ENCODE peak calls at places on chromosomes 3 and 15, in eight cellular contexts. E, P, D, M, B, N, Y and F are unnamed samples.

GRCh38 chr3:179560791-179561190 is 1.9 kb upstream of the ACTL6A start:
- DNase-seq in E (no peak), P (no peak), D (no peak), M (no peak), B (no peak), N (no peak), Y (no peak), F (no peak)

GRCh38 chr15:76439542-76439941 is 103.0 kb downstream of the ISL2 start:
- DNase-seq in E (no peak), P (no peak), D (no peak), M (no peak), B (no peak), N (no peak), Y (no peak), F (no peak)

GRCh38 chr3:67450153-67450552 is 204.3 kb downstream of the SUCLG2 start:
- DNase-seq in E (peak), P (no peak), D (no peak), M (no peak), B (no peak), N (no peak), Y (no peak), F (no peak)

GRCh38 chr3:64351713-64352595 is 126.7 kb upstream of the PRICKLE2 start:
- DNase-seq in E (peak), P (peak), D (no peak), M (peak), B (peak), N (no peak), Y (no peak), F (no peak)

GRCh38 chr3:189304465-189305341 is 132.9 kb downstream of the TPRG1 start:
- DNase-seq in E (peak), P (peak), D (peak), M (peak), B (no peak), N (no peak), Y (no peak), F (no peak)

GRCh38 chr3:49357466-49358216 is 512 bp downstream of the GPX1 start:
- DNase-seq in E (peak), P (peak), D (peak), M (peak), B (peak), N (peak), Y (peak), F (no peak)

GRCh38 chr3:12993623-12994356 is 79.4 kb downstream of the IQSEC1 start:
- DNase-seq in E (peak), P (no peak), D (no peak), M (no peak), B (no peak), N (no peak), Y (no peak), F (peak)

GRCh38 chr3:99700637-99701268 is 62.4 kb downstream of the COL8A1 start:
- DNase-seq in E (no peak), P (peak), D (no peak), M (peak), B (peak), N (no peak), Y (no peak), F (no peak)

GRCh38 chr3:126816956-126817777 is 113.1 kb downstream of the CHCHD6 start:
- DNase-seq in E (no peak), P (peak), D (no peak), M (no peak), B (no peak), N (no peak), Y (no peak), F (no peak)

GRCh38 chr3:5092018-5092417 is 30.1 kb upstream of the ARL8B start:
- DNase-seq in E (no peak), P (no peak), D (no peak), M (peak), B (no peak), N (no peak), Y (no peak), F (no peak)

GRCh38 chr3:30640856-30641255 is 34.5 kb downstream of the TGFBR2 start:
- DNase-seq in E (no peak), P (no peak), D (no peak), M (no peak), B (no peak), N (no peak), Y (no peak), F (no peak)

GRCh38 chr3:112681822-112682325 is 40.9 kb upstream of the CCDC80 start:
- DNase-seq in E (no peak), P (peak), D (no peak), M (no peak), B (peak), N (no peak), Y (no peak), F (no peak)

GRCh38 chr3:10527295-10528016 is 22.1 kb upstream of the ATP2B2 start:
- DNase-seq in E (peak), P (no peak), D (peak), M (no peak), B (no peak), N (no peak), Y (no peak), F (no peak)

GRCh38 chr3:69012836-69013255 is 638 bp downstream of the EOGT start:
- DNase-seq in E (peak), P (peak), D (peak), M (peak), B (peak), N (no peak), Y (no peak), F (no peak)

GRCh38 chr3:60333710-60334109 is 917.5 kb downstream of the FHIT start:
- DNase-seq in E (no peak), P (no peak), D (no peak), M (no peak), B (no peak), N (no peak), Y (no peak), F (no peak)

GRCh38 chr15:44663410-44664272 is at the start of gene SPG11:
- DNase-seq in E (peak), P (peak), D (peak), M (peak), B (peak), N (peak), Y (peak), F (peak)

GRCh38 chr3:190012784-190013183 is 107.9 kb downstream of the P3H2 start:
- DNase-seq in E (no peak), P (no peak), D (no peak), M (peak), B (no peak), N (no peak), Y (no peak), F (no peak)

GRCh38 chr3:146148468-146148931 is 12.5 kb downstream of the PLOD2 start:
- DNase-seq in E (no peak), P (peak), D (no peak), M (no peak), B (peak), N (no peak), Y (no peak), F (no peak)

GRCh38 chr3:29261119-29261518 is 19.8 kb upstream of the RBMS3 start:
- DNase-seq in E (no peak), P (no peak), D (no peak), M (no peak), B (no peak), N (no peak), Y (no peak), F (no peak)

GRCh38 chr15:66628976-66629723 is 63.4 kb upstream of the LCTL start:
- DNase-seq in E (no peak), P (no peak), D (no peak), M (no peak), B (no peak), N (no peak), Y (no peak), F (no peak)

GRCh38 chr15:95829062-95829461 is 501.4 kb upstream of the NR2F2 start:
- DNase-seq in E (no peak), P (no peak), D (no peak), M (no peak), B (no peak), N (no peak), Y (no peak), F (no peak)

GRCh38 chr15:48965972-48966371 is 2.3 kb upstream of the SHC4 start:
- DNase-seq in E (no peak), P (peak), D (no peak), M (peak), B (peak), N (no peak), Y (no peak), F (no peak)

GRCh38 chr3:193911784-193912183 is 224.2 kb upstream of the HES1 start:
- DNase-seq in E (no peak), P (no peak), D (no peak), M (no peak), B (no peak), N (no peak), Y (no peak), F (no peak)

GRCh38 chr3:185129051-185129450 is 23.8 kb downstream of the C3orf70 start:
- DNase-seq in E (no peak), P (no peak), D (no peak), M (no peak), B (no peak), N (no peak), Y (no peak), F (no peak)
- TF ChIP-seq CTCF in E (no peak), P (no peak), D (no peak), M (no peak), B (no peak), N (no peak), Y (no peak), F (no peak)

GRCh38 chr15:52105856-52106255 is 6.7 kb downstream of the BCL2L10 start:
- DNase-seq in E (no peak), P (no peak), D (peak), M (peak), B (no peak), N (no peak), Y (no peak), F (no peak)

GRCh38 chr15:52101542-52102340 is 10.8 kb downstream of the BCL2L10 start:
- DNase-seq in E (no peak), P (no peak), D (no peak), M (no peak), B (no peak), N (no peak), Y (no peak), F (no peak)

GRCh38 chr15:52104532-52105004 is 8.0 kb downstream of the BCL2L10 start:
- DNase-seq in E (no peak), P (no peak), D (peak), M (no peak), B (no peak), N (no peak), Y (no peak), F (no peak)

GRCh38 chr15:52102468-52102867 is 10.1 kb downstream of the BCL2L10 start:
- DNase-seq in E (no peak), P (peak), D (no peak), M (peak), B (peak), N (peak), Y (no peak), F (no peak)

GRCh38 chr15:52103217-52104207 is 9.1 kb downstream of the BCL2L10 start:
- DNase-seq in E (no peak), P (peak), D (peak), M (peak), B (peak), N (peak), Y (peak), F (no peak)
- TF ChIP-seq CTCF in E (no peak), P (no peak), D (no peak), M (no peak), B (no peak), N (no peak), Y (no peak), F (no peak)

DNA sequence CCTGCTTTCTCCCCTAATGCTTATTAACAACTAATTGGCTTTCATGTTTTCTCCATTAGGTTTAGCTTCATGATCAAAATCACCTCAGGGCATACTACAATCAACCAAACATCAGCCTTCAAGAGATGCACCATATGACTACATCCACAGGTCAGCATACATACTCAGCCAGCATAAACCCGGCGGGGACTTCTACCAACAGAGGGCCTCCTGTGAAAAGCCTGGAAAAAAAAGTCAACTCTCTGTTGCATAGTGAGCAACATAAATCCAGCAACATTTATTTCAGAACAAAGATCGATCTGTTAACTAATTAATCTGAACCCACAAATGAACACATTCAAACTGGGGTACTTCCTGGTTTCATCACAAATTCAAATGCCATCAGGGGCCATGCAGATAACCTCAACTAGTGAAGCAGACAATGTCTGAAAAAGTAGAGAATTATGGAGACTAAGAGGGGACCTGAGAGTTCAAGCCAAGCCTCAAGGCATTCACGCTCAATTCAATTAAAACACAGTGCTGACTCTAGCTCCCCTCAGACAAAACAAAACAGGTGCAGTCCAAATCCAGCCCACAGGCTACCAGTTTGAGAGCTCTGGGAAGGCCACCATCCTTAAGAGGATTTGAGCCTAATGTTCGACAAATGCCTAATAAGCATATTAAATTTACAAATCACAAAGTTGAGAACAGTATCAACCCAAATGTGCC is 124.5 kb downstream of the MAGI1 start:
- DNase-seq in E (no peak), P (peak), D (no peak), M (no peak), B (no peak), N (no peak), Y (no peak), F (no peak)
- TF ChIP-seq CTCF in E (no peak), P (peak), D (peak), M (no peak), B (no peak), N (peak), Y (peak), F (peak)

GRCh38 chr3:128411574-128412064 is 55.1 kb downstream of the DNAJB8 start:
- DNase-seq in E (no peak), P (no peak), D (no peak), M (no peak), B (no peak), N (no peak), Y (no peak), F (no peak)

GRCh38 chr3:128410669-128411573 is 55.8 kb downstream of the DNAJB8 start:
- DNase-seq in E (no peak), P (no peak), D (no peak), M (no peak), B (no peak), N (no peak), Y (no peak), F (no peak)

GRCh38 chr3:128413413-128414205 is 53.1 kb downstream of the DNAJB8 start:
- DNase-seq in E (no peak), P (no peak), D (no peak), M (no peak), B (no peak), N (no peak), Y (no peak), F (no peak)

GRCh38 chr3:128413003-128413370 is 53.7 kb downstream of the DNAJB8 start:
- DNase-seq in E (no peak), P (no peak), D (no peak), M (no peak), B (no peak), N (no peak), Y (no peak), F (no peak)

GRCh38 chr3:128412180-128413002 is 54.3 kb downstream of the DNAJB8 start:
- DNase-seq in E (no peak), P (no peak), D (no peak), M (no peak), B (no peak), N (no peak), Y (no peak), F (peak)
- TF ChIP-seq CTCF in E (no peak), P (no peak), D (no peak), M (no peak), B (no peak), N (no peak), Y (no peak), F (no peak)

GRCh38 chr3:115386347-115386746 is 237.0 kb upstream of the GAP43 start:
- DNase-seq in E (no peak), P (no peak), D (no peak), M (no peak), B (no peak), N (no peak), Y (no peak), F (no peak)

GRCh38 chr3:115385935-115386334 is 237.4 kb upstream of the GAP43 start:
- DNase-seq in E (no peak), P (no peak), D (no peak), M (no peak), B (no peak), N (no peak), Y (no peak), F (peak)

GRCh38 chr3:115381573-115381912 is 234.5 kb upstream of the ZBTB20 start:
- DNase-seq in E (no peak), P (peak), D (no peak), M (no peak), B (no peak), N (no peak), Y (peak), F (no peak)

GRCh38 chr3:115381931-115382330 is 234.8 kb upstream of the ZBTB20 start:
- DNase-seq in E (no peak), P (no peak), D (no peak), M (no peak), B (no peak), N (no peak), Y (no peak), F (no peak)

DNA sequence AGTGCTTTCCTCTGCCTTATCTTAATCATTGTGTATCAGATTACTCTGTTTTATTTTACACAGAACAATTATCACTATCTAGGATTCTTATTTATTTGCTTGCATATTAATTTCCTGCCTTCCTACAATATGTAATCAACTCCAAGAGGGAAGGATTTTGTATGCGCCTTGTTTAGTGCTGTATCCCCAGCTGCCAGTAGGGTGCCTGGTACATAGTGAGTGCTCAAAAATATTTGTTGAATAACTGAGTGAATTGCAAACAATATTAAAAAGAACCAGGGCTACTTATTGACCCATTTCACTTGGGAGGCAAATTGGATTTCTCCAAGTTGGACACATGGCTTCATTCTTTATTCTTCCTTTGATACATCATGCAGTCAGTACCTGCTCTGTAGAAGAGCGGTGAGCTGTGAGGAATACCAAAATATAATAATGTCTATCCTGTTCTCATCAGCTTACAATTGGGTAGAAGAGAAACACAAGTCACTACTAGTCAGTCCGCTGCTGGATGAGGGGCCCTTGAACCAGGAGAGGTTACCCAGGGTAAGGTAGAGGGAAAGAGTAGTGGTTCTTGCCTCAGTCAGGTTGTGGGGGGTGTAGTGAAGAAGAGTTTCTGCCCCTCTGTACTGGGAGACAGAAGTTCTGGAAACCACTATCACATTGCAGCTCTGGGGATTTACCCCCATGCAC is 233.9 kb upstream of the ZBTB20 start:
- DNase-seq in E (no peak), P (no peak), D (no peak), M (no peak), B (no peak), N (no peak), Y (no peak), F (no peak)
- TF ChIP-seq CTCF in E (no peak), P (no peak), D (peak), M (no peak), B (no peak), N (peak), Y (no peak), F (no peak)

DNA sequence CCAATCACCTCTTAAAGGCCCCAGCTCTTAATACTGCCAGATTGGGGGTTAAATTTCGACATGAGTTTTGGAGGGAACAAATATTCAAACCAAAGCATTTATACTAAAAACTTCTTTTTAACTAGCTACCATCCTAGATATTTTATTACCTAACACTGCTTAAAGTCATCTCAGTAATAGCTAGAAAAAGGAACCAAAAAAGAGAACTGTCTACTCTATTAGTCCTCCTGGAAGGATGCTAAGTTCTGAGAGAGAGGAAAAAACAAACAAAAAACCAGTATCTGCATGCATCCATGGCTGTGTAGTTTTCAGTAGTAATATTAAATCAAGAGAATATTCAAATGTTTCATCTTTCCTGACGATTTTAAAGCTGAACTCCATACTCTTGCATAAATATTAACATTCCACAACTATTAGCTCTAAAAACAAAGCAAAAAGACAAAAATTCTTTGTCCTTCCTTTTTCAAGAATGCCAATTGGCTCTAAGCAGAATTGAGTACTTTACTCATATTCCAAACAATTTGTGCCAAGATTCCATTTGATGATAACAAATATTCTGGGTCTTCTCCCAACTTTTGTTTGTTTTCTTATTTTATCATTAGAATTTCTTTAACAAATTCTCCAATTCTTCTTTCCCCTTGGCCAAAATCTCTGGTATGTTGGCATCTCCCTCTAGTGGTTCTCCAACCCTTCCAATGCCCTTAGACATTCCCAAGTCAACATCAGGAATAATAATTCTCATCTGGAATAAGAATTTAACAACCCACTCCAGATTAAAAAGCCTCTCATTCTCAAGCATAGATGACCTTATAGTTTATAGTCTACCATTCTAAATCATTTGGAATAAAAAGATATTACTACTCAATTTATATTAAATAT is 5.5 kb downstream of the CPOX start:
- DNase-seq in E (no peak), P (peak), D (no peak), M (no peak), B (peak), N (no peak), Y (no peak), F (no peak)
- TF ChIP-seq CTCF in E (no peak), P (peak), D (peak), M (peak), B (peak), N (peak), Y (peak), F (no peak)

DNA sequence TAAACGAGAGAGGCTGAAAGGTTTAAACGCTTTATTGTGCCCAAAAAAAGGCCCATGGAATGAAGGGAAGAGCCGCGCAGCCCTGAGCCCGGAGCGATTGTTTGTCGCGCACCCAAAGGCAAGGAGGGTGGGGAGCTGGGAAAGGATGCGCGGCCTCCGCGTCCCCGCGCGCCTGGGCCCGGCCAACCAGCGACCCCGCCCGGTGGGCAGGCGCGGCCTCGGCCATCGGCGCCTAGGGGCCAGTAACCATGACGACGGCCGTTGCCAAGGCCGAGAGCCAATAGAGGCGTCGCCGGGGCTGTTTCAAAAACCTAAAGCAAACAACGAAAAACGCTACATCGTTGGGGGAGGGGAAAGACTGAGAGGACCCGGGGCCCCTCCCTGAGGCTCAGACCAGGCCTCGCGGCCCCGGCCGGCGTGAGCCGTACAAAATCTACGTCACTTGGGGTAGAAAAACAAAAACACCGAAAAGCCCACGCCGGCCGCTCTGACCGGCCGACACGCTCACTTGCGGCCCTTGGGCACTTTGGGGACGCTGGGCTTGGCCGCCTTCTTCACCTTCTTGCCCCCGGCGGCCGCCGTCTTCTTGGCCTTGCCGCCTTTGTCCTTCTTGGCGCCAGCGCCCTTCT is 36.2 kb downstream of the HMCES start:
- DNase-seq in E (peak), P (peak), D (peak), M (peak), B (peak), N (no peak), Y (peak), F (peak)
- TF ChIP-seq CTCF in E (no peak), P (no peak), D (no peak), M (no peak), B (peak), N (no peak), Y (peak), F (peak)